ENCODE peak calls at places on chromosomes 2 and 18, in five cellular contexts. One of them, this sample, is unnamed.

GRCh38 chr18:28875059-28875458 is 698.1 kb upstream of the CDH2 start:
- DNase-seq in RWPE1: no peak
- DNase-seq in right atrium auricular region: no peak
- DNase-seq in stomach: no peak
- DNase-seq in bronchial epithelial cell: no peak
- DNase-seq in this sample: no peak

GRCh38 chr2:100987536-100987935 is 14.6 kb upstream of the RPL31 start:
- DNase-seq in stomach: no peak
- DNase-seq in bronchial epithelial cell: no peak
- DNase-seq in right atrium auricular region: no peak
- DNase-seq in RWPE1: no peak
- DNase-seq in this sample: no peak

GRCh38 chr2:207230261-207231105 is 64.7 kb upstream of the KLF7 start:
- DNase-seq in right atrium auricular region: no peak
- DNase-seq in stomach: no peak
- DNase-seq in RWPE1: peak; percentile 23
- DNase-seq in bronchial epithelial cell: no peak
- DNase-seq in this sample: no peak

GRCh38 chr2:25743132-25743830 is 69.9 kb upstream of the DTNB start:
- DNase-seq in bronchial epithelial cell: no peak
- DNase-seq in stomach: no peak
- DNase-seq in RWPE1: no peak
- DNase-seq in right atrium auricular region: no peak
- DNase-seq in this sample: no peak

GRCh38 chr2:29398384-29399237 is 283.4 kb downstream of the CLIP4 start:
- DNase-seq in RWPE1: no peak
- DNase-seq in right atrium auricular region: no peak
- DNase-seq in stomach: no peak
- DNase-seq in bronchial epithelial cell: no peak
- DNase-seq in this sample: no peak

GRCh38 chr2:37219046-37219445 is 12.3 kb downstream of the CEBPZ start:
- DNase-seq in RWPE1: peak; percentile 41
- DNase-seq in stomach: no peak
- DNase-seq in bronchial epithelial cell: peak; percentile 91
- DNase-seq in right atrium auricular region: no peak
- DNase-seq in this sample: no peak

GRCh38 chr18:31679806-31680793 is 4.3 kb downstream of the B4GALT6 start:
- DNase-seq in RWPE1: no peak
- DNase-seq in right atrium auricular region: no peak
- DNase-seq in stomach: no peak
- DNase-seq in bronchial epithelial cell: peak; percentile 18
- DNase-seq in this sample: no peak

GRCh38 chr2:2796207-2796606 is 465.1 kb upstream of the MYT1L start:
- DNase-seq in stomach: no peak
- DNase-seq in bronchial epithelial cell: no peak
- DNase-seq in right atrium auricular region: peak; percentile 47
- DNase-seq in RWPE1: no peak
- DNase-seq in this sample: no peak

GRCh38 chr18:26052497-26052896 is 37.9 kb downstream of the SS18 start:
- DNase-seq in bronchial epithelial cell: peak; percentile 43
- DNase-seq in stomach: no peak
- DNase-seq in right atrium auricular region: no peak
- DNase-seq in RWPE1: no peak
- DNase-seq in this sample: no peak

GRCh38 chr2:209638346-209638745 is 133.3 kb upstream of the UNC80 start:
- DNase-seq in bronchial epithelial cell: peak; percentile 93
- DNase-seq in stomach: no peak
- DNase-seq in right atrium auricular region: no peak
- DNase-seq in RWPE1: peak; percentile 78
- DNase-seq in this sample: no peak

GRCh38 chr2:161237397-161238263 is 70.6 kb upstream of the PSMD14 start:
- DNase-seq in stomach: peak; percentile 49
- DNase-seq in right atrium auricular region: no peak
- DNase-seq in RWPE1: peak; percentile 15
- DNase-seq in bronchial epithelial cell: peak; percentile 34
- DNase-seq in this sample: no peak

GRCh38 chr2:126785236-126785635 is 113.5 kb upstream of the TEX51 start:
- DNase-seq in bronchial epithelial cell: no peak
- DNase-seq in stomach: no peak
- DNase-seq in RWPE1: no peak
- DNase-seq in right atrium auricular region: no peak
- DNase-seq in this sample: no peak

GRCh38 chr18:79547413-79548076 is 132.1 kb upstream of the CTDP1 start:
- DNase-seq in right atrium auricular region: no peak
- DNase-seq in RWPE1: no peak
- DNase-seq in bronchial epithelial cell: no peak
- DNase-seq in stomach: peak; percentile 20
- DNase-seq in this sample: no peak

GRCh38 chr2:3470856-3471737 is 48.2 kb downstream of the ADI1 start:
- DNase-seq in right atrium auricular region: no peak
- DNase-seq in stomach: no peak
- DNase-seq in RWPE1: no peak
- DNase-seq in bronchial epithelial cell: no peak
- DNase-seq in this sample: no peak

GRCh38 chr2:219521066-219521880 is 7.0 kb downstream of the ASIC4 start:
- DNase-seq in bronchial epithelial cell: no peak
- DNase-seq in RWPE1: peak; percentile 42
- DNase-seq in stomach: no peak
- DNase-seq in right atrium auricular region: no peak
- DNase-seq in this sample: no peak

GRCh38 chr18:13606589-13607254 is 119.6 kb downstream of the FAM210A start:
- DNase-seq in right atrium auricular region: no peak
- DNase-seq in bronchial epithelial cell: no peak
- DNase-seq in stomach: no peak
- DNase-seq in RWPE1: no peak
- DNase-seq in this sample: no peak

GRCh38 chr2:145925591-145925990 is 1405.7 kb upstream of the ZEB2 start:
- DNase-seq in RWPE1: no peak
- DNase-seq in bronchial epithelial cell: no peak
- DNase-seq in right atrium auricular region: no peak
- DNase-seq in stomach: no peak
- DNase-seq in this sample: no peak

GRCh38 chr18:58314284-58314683 is 270.3 kb downstream of the NEDD4L start:
- DNase-seq in RWPE1: peak; percentile 62
- DNase-seq in right atrium auricular region: peak; percentile 90
- DNase-seq in bronchial epithelial cell: peak; percentile 95
- DNase-seq in stomach: peak; percentile 43
- DNase-seq in this sample: no peak

GRCh38 chr2:205937193-205937592 is 148.8 kb downstream of the INO80D start:
- DNase-seq in stomach: no peak
- DNase-seq in right atrium auricular region: no peak
- DNase-seq in RWPE1: no peak
- DNase-seq in bronchial epithelial cell: no peak
- DNase-seq in this sample: no peak

GRCh38 chr2:30611572-30611971 is 164.5 kb downstream of the LCLAT1 start:
- DNase-seq in stomach: no peak
- DNase-seq in right atrium auricular region: no peak
- DNase-seq in bronchial epithelial cell: no peak
- DNase-seq in RWPE1: no peak
- DNase-seq in this sample: no peak

GRCh38 chr2:147818741-147819140 is 26.1 kb upstream of the ACVR2A start:
- DNase-seq in bronchial epithelial cell: peak; percentile 42
- DNase-seq in stomach: no peak
- DNase-seq in right atrium auricular region: no peak
- DNase-seq in RWPE1: no peak
- DNase-seq in this sample: no peak

GRCh38 chr2:216890138-216890537 is 30.3 kb upstream of the TNP1 start:
- DNase-seq in RWPE1: no peak
- DNase-seq in right atrium auricular region: no peak
- DNase-seq in bronchial epithelial cell: no peak
- DNase-seq in stomach: no peak
- DNase-seq in this sample: no peak

GRCh38 chr2:197399887-197400540 is 34.8 kb downstream of the SF3B1 start:
- DNase-seq in stomach: no peak
- DNase-seq in bronchial epithelial cell: no peak
- DNase-seq in right atrium auricular region: no peak
- DNase-seq in RWPE1: no peak
- DNase-seq in this sample: no peak

GRCh38 chr2:58939388-58939787 is 698.3 kb upstream of the FANCL start:
- DNase-seq in RWPE1: no peak
- DNase-seq in bronchial epithelial cell: peak; percentile 70
- DNase-seq in right atrium auricular region: no peak
- DNase-seq in stomach: no peak
- DNase-seq in this sample: no peak

GRCh38 chr2:44244135-44244871 is 31.0 kb upstream of the SLC3A1 start:
- DNase-seq in right atrium auricular region: no peak
- DNase-seq in bronchial epithelial cell: peak; percentile 67
- DNase-seq in RWPE1: peak; percentile 51
- DNase-seq in stomach: peak; percentile 76
- DNase-seq in this sample: peak; percentile 35

DNA sequence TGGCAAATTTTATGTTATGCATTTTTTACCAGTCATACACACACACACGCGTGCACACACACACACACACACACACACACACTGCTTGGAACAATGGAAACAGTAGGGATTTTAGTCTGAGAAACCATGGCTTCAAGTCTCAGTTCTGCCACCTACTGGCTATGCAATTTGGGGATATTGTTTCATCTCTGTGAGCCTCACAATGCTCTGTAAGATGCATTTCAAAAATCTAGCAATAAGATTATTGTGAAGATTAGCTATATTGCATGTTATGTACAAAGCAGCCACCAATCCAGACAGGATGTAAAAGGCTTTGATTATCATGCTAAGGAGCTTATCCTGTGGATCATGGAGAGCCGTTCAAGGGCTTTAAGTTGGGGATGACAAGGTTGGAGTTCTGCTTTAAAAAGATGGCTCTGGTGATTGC is 401.4 kb downstream of the NBAS start:
- DNase-seq in bronchial epithelial cell: peak; percentile 49
- DNase-seq in RWPE1: no peak
- DNase-seq in stomach: no peak
- DNase-seq in right atrium auricular region: no peak
- DNase-seq in this sample: peak; percentile 28
- TF ChIP-seq CTCF in bronchial epithelial cell: peak; percentile 62
- TF ChIP-seq CTCF in RWPE1: no peak
- TF ChIP-seq CTCF in stomach: no peak
- TF ChIP-seq CTCF in right atrium auricular region: no peak
- TF ChIP-seq CTCF in this sample: peak; percentile 57

DNA sequence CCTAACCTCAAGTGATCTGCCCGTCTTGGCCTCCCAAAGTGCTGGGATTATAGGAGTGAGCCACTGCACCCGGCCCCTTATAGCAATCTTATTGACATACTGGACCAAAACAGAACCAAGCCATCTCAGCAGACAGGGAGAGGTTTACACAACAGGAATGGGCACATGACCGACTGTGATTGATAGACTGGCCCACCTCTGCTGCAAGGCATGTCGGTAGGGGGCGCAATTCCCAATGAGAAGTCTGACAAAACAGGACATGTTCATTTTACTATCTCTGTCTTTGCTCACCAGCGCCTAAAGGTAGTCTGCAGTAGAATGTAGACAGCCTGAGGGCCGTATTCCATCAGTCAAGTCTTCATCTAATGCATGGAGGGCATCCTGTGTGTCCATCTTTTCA is 2.0 kb downstream of the LYPD6B start:
- DNase-seq in bronchial epithelial cell: no peak
- DNase-seq in RWPE1: no peak
- DNase-seq in right atrium auricular region: no peak
- DNase-seq in stomach: no peak
- DNase-seq in this sample: peak; percentile 41
- TF ChIP-seq CTCF in bronchial epithelial cell: peak; percentile 62
- TF ChIP-seq CTCF in RWPE1: no peak
- TF ChIP-seq CTCF in right atrium auricular region: no peak
- TF ChIP-seq CTCF in stomach: no peak
- TF ChIP-seq CTCF in this sample: peak; percentile 62

DNA sequence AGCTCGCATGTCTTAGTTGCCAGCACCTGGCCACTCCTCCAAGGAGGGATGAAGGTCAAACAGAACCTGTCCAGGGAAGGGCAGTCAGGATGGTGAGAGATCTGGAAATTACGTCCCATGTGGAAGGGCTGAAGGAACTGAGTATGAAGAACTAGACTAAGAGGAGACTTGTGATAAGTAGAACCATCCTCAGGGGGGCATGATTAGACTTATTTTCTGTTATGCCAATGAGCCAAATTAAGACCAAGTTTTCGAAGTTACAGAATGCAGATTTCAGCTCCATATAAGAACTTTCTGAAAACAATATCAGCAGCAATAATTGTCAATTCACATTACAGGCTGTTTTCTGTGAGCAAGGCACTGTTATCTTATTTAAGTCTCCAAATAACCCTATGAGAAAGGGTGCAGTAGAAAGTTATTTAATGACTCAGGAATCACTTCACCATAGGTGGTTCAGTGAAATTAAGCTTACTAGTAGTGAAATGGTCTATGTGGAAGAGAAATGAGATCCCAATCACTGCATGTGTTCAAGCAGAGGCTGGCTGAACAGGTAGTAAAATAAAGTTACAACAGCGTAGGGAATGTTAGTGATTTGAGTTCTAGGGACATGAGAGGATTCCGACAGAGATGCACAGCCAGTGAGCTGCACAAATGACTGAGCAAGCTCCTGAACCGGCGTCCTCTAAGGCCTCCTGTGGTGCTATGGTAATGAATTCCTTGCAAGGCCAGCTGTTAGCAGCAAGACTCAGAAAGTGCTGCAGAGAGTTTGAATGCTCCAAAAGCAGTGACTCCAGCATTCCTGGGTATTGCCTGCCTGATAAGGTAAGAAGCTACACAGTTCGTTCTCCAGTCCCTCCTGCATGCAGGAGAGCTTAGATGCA is 4.5 kb upstream of the DYM start:
- DNase-seq in RWPE1: no peak
- DNase-seq in stomach: no peak
- DNase-seq in right atrium auricular region: no peak
- DNase-seq in bronchial epithelial cell: no peak
- DNase-seq in this sample: no peak
- TF ChIP-seq CTCF in RWPE1: no peak
- TF ChIP-seq CTCF in stomach: no peak
- TF ChIP-seq CTCF in right atrium auricular region: no peak
- TF ChIP-seq CTCF in bronchial epithelial cell: no peak
- TF ChIP-seq CTCF in this sample: no peak

GRCh38 chr2:116819355-116819754 is 995.1 kb upstream of the DDX18 start:
- DNase-seq in right atrium auricular region: no peak
- DNase-seq in stomach: no peak
- DNase-seq in bronchial epithelial cell: no peak
- DNase-seq in RWPE1: no peak
- DNase-seq in this sample: no peak
- TF ChIP-seq CTCF in right atrium auricular region: no peak
- TF ChIP-seq CTCF in stomach: no peak
- TF ChIP-seq CTCF in bronchial epithelial cell: no peak
- TF ChIP-seq CTCF in RWPE1: no peak
- TF ChIP-seq CTCF in this sample: peak; percentile 50

This sample was measured in neural crest cell.